ENCODE peak calls at places on chromosomes 6 and 20, in nine cellular contexts. E is stimulated activated CD4-positive, alpha-beta T cell treated with anti-CD3 and anti-CD28 coated beads, Interleukin-4, amount 100 ng/mL, for 24 hours; I is colonic mucosa; Y is skeletal muscle cell; H is ACHN; S is fibroblast of mammary gland; X is right cardiac atrium; W is germinal center; B is CD8-positive, alpha-beta T cell. Q is an unnamed sample.

GRCh38 chr20:11130554-11131166 is 456.9 kb upstream of the JAG1 start:
- DNase-seq in E (no peak), I (no peak), Y (no peak), H (no peak), S (no peak), X (no peak), W (no peak), B (no peak), Q (no peak)

GRCh38 chr6:125668071-125668470 is 81.4 kb upstream of the HEY2 start:
- DNase-seq in E (no peak), I (no peak), Y (no peak), H (no peak), S (no peak), X (no peak), W (no peak), B (no peak), Q (no peak)

GRCh38 chr6:33424855-33425667 is 5.2 kb downstream of the SYNGAP1 start:
- DNase-seq in E (no peak), I (no peak), Y (no peak), H (no peak), S (no peak), X (no peak), W (no peak), B (no peak), Q (no peak)

GRCh38 chr20:50310673-50311051 is 120.0 kb downstream of the CEBPB start:
- DNase-seq in E (no peak), I (no peak), Y (no peak), H (no peak), S (no peak), X (peak), W (no peak), B (no peak), Q (no peak)

GRCh38 chr6:163147988-163148387 is 266.5 kb upstream of the QKI start:
- DNase-seq in E (no peak), I (no peak), Y (no peak), H (no peak), S (no peak), X (no peak), W (no peak), B (no peak), Q (no peak)

GRCh38 chr6:43995137-43995536 is 132.1 kb downstream of the MRPL14 start:
- DNase-seq in E (no peak), I (no peak), Y (no peak), H (no peak), S (no peak), X (no peak), W (no peak), B (no peak), Q (peak)

GRCh38 chr6:129776542-129776941 is 66.6 kb upstream of the ARHGAP18 start:
- DNase-seq in E (no peak), I (no peak), Y (no peak), H (no peak), S (no peak), X (no peak), W (no peak), B (no peak), Q (no peak)

GRCh38 chr6:30613251-30614043 is 3.6 kb downstream of the PPP1R10 start:
- DNase-seq in E (no peak), I (no peak), Y (no peak), H (no peak), S (peak), X (peak), W (no peak), B (no peak), Q (no peak)

GRCh38 chr6:85576479-85576878 is 17.2 kb downstream of the SNX14 start:
- DNase-seq in E (no peak), I (no peak), Y (no peak), H (no peak), S (no peak), X (no peak), W (no peak), B (no peak), Q (no peak)

GRCh38 chr6:29725981-29726380 is 2.7 kb downstream of the HLA-F start:
- DNase-seq in E (no peak), I (no peak), Y (no peak), H (no peak), S (no peak), X (no peak), W (no peak), B (no peak), Q (no peak)

GRCh38 chr6:96391776-96392175 is 129.8 kb upstream of the UFL1 start:
- DNase-seq in E (no peak), I (no peak), Y (no peak), H (peak), S (no peak), X (no peak), W (no peak), B (no peak), Q (no peak)

GRCh38 chr20:41183391-41183790 is 46.0 kb downstream of the PLCG1 start:
- DNase-seq in E (no peak), I (no peak), Y (no peak), H (no peak), S (no peak), X (no peak), W (no peak), B (no peak), Q (no peak)

GRCh38 chr6:104940238-104940880 is 16.5 kb upstream of the LIN28B start:
- DNase-seq in E (no peak), I (no peak), Y (no peak), H (no peak), S (no peak), X (peak), W (no peak), B (no peak), Q (no peak)

GRCh38 chr20:62206388-62206775 is 13.7 kb downstream of the HRH3 start:
- DNase-seq in E (no peak), I (no peak), Y (no peak), H (no peak), S (no peak), X (no peak), W (no peak), B (no peak), Q (no peak)

GRCh38 chr20:36273414-36274247 is 32.5 kb upstream of the DLGAP4 start:
- DNase-seq in E (no peak), I (no peak), Y (no peak), H (peak), S (peak), X (no peak), W (peak), B (no peak), Q (no peak)

GRCh38 chr20:58717278-58718091 is 24.9 kb downstream of the NPEPL1 start:
- DNase-seq in E (no peak), I (peak), Y (no peak), H (no peak), S (no peak), X (no peak), W (no peak), B (peak), Q (no peak)

GRCh38 chr6:25279748-25280616 is 808 bp downstream of the CARMIL1 start:
- DNase-seq in E (peak), I (peak), Y (no peak), H (peak), S (no peak), X (peak), W (peak), B (no peak), Q (no peak)

GRCh38 chr6:151437401-151437800 is 14.5 kb downstream of the RMND1 start:
- DNase-seq in E (no peak), I (no peak), Y (no peak), H (no peak), S (peak), X (no peak), W (no peak), B (no peak), Q (no peak)

GRCh38 chr20:5150226-5151076 is 23.6 kb downstream of the CDS2 start:
- DNase-seq in E (no peak), I (peak), Y (no peak), H (no peak), S (peak), X (peak), W (no peak), B (no peak), Q (no peak)

GRCh38 chr20:53839423-53840176 is 230.8 kb downstream of the BCAS1 start:
- DNase-seq in E (peak), I (peak), Y (no peak), H (no peak), S (no peak), X (peak), W (peak), B (peak), Q (no peak)

GRCh38 chr6:157372501-157373280 is 8.3 kb upstream of the ZDHHC14 start:
- DNase-seq in E (no peak), I (no peak), Y (no peak), H (no peak), S (no peak), X (no peak), W (no peak), B (no peak), Q (no peak)

GRCh38 chr20:45266977-45267376 is 12.6 kb upstream of the SLPI start:
- DNase-seq in E (no peak), I (no peak), Y (no peak), H (no peak), S (no peak), X (no peak), W (no peak), B (no peak), Q (no peak)

GRCh38 chr20:40279390-40279789 is 409.6 kb downstream of the MAFB start:
- DNase-seq in E (no peak), I (peak), Y (peak), H (no peak), S (peak), X (no peak), W (no peak), B (no peak), Q (no peak)

GRCh38 chr6:20606831-20607230 is 72.6 kb downstream of the CDKAL1 start:
- DNase-seq in E (no peak), I (no peak), Y (no peak), H (no peak), S (no peak), X (no peak), W (no peak), B (no peak), Q (no peak)

GRCh38 chr6:75333811-75334210 is 49.2 kb upstream of the TMEM30A start:
- DNase-seq in E (no peak), I (no peak), Y (no peak), H (no peak), S (no peak), X (no peak), W (no peak), B (no peak), Q (no peak)

GRCh38 chr6:74073429-74073828 is 377.4 kb downstream of the CD109 start:
- DNase-seq in E (no peak), I (no peak), Y (peak), H (no peak), S (peak), X (no peak), W (no peak), B (no peak), Q (no peak)

GRCh38 chr6:32790306-32790705 is 26.5 kb downstream of the HLA-DOB start:
- DNase-seq in E (no peak), I (no peak), Y (no peak), H (no peak), S (no peak), X (no peak), W (no peak), B (no peak), Q (no peak)

GRCh38 chr6:138897031-138897430 is 91.0 kb downstream of the REPS1 start:
- DNase-seq in E (no peak), I (no peak), Y (no peak), H (no peak), S (no peak), X (no peak), W (no peak), B (no peak), Q (no peak)

GRCh38 chr6:157449610-157450009 is 68.6 kb downstream of the ZDHHC14 start:
- DNase-seq in E (no peak), I (no peak), Y (no peak), H (no peak), S (no peak), X (no peak), W (no peak), B (no peak), Q (no peak)

GRCh38 chr20:46710149-46710913 is 882 bp downstream of the SLC2A10 start:
- DNase-seq in E (no peak), I (peak), Y (no peak), H (no peak), S (no peak), X (no peak), W (no peak), B (no peak), Q (no peak)

GRCh38 chr20:54284928-54285704 is 77.2 kb downstream of the PFDN4 start:
- DNase-seq in E (peak), I (no peak), Y (no peak), H (no peak), S (peak), X (no peak), W (no peak), B (no peak), Q (no peak)

GRCh38 chr6:167092672-167093339 is 30.1 kb upstream of the CCR6 start:
- DNase-seq in E (no peak), I (no peak), Y (no peak), H (no peak), S (no peak), X (no peak), W (no peak), B (no peak), Q (no peak)

GRCh38 chr20:45467861-45468260 is 1.7 kb upstream of the WFDC2 start:
- DNase-seq in E (no peak), I (peak), Y (no peak), H (no peak), S (no peak), X (no peak), W (no peak), B (no peak), Q (no peak)

GRCh38 chr6:41568585-41569384 is 22.6 kb downstream of the FOXP4 start:
- DNase-seq in E (no peak), I (no peak), Y (no peak), H (no peak), S (no peak), X (peak), W (no peak), B (no peak), Q (no peak)

GRCh38 chr6:45586216-45587171 is 208.8 kb upstream of the SUPT3H start:
- DNase-seq in E (peak), I (no peak), Y (no peak), H (no peak), S (no peak), X (no peak), W (no peak), B (peak), Q (no peak)

GRCh38 chr6:41878246-41878645 is 16.9 kb downstream of the USP49 start:
- DNase-seq in E (no peak), I (no peak), Y (no peak), H (peak), S (peak), X (no peak), W (no peak), B (no peak), Q (no peak)

GRCh38 chr6:57089265-57089664 is 723 bp upstream of the ZNF451 start:
- DNase-seq in E (no peak), I (no peak), Y (no peak), H (no peak), S (no peak), X (no peak), W (no peak), B (no peak), Q (no peak)

GRCh38 chr20:21529863-21530262 is 16.0 kb upstream of the NKX2-2 start:
- DNase-seq in E (no peak), I (no peak), Y (no peak), H (no peak), S (no peak), X (no peak), W (no peak), B (no peak), Q (no peak)

GRCh38 chr6:100880149-100880900 is 804 bp downstream of the ASCC3 start:
- DNase-seq in E (no peak), I (peak), Y (no peak), H (peak), S (peak), X (no peak), W (no peak), B (no peak), Q (no peak)

GRCh38 chr6:83862776-83863471 is 3.4 kb downstream of the CYB5R4 start:
- DNase-seq in E (no peak), I (no peak), Y (no peak), H (no peak), S (no peak), X (no peak), W (no peak), B (no peak), Q (no peak)

Q was measured in omental fat pad.